ENCODE peak calls at places on chromosomes 5 and 9, in four cellular contexts. One of them, this sample, is unnamed.

GRCh38 chr5:132464155-132464939 is 26.2 kb downstream of the IRF1 start:
- DNase-seq in D721Med: no peak
- DNase-seq in foreskin keratinocyte: no peak
- DNase-seq in amniotic epithelial cell: no peak
- DNase-seq in this sample: no peak

GRCh38 chr9:95516736-95517558 is at the start of gene PTCH1:
- DNase-seq in D721Med: peak; percentile 35
- DNase-seq in amniotic epithelial cell: peak; percentile 46
- DNase-seq in foreskin keratinocyte: no peak
- DNase-seq in this sample: no peak

GRCh38 chr5:139705655-139706587 is 57.8 kb downstream of the CXXC5 start:
- DNase-seq in amniotic epithelial cell: no peak
- DNase-seq in D721Med: no peak
- DNase-seq in foreskin keratinocyte: no peak
- DNase-seq in this sample: no peak

GRCh38 chr5:38756068-38756467 is 89.7 kb upstream of the OSMR start:
- DNase-seq in foreskin keratinocyte: no peak
- DNase-seq in amniotic epithelial cell: no peak
- DNase-seq in D721Med: no peak
- DNase-seq in this sample: no peak

GRCh38 chr5:170755679-170756456 is 27.7 kb upstream of the GABRP start:
- DNase-seq in amniotic epithelial cell: no peak
- DNase-seq in foreskin keratinocyte: no peak
- DNase-seq in D721Med: no peak
- DNase-seq in this sample: no peak

GRCh38 chr5:54136666-54137440 is 173.5 kb downstream of the ARL15 start:
- DNase-seq in foreskin keratinocyte: no peak
- DNase-seq in D721Med: no peak
- DNase-seq in amniotic epithelial cell: no peak
- DNase-seq in this sample: no peak

GRCh38 chr5:135526924-135527323 is 8.8 kb downstream of the NEUROG1 start:
- DNase-seq in foreskin keratinocyte: no peak
- DNase-seq in D721Med: no peak
- DNase-seq in amniotic epithelial cell: no peak
- DNase-seq in this sample: no peak

GRCh38 chr5:142861011-142861410 is 90.8 kb downstream of the ARHGAP26 start:
- DNase-seq in D721Med: no peak
- DNase-seq in foreskin keratinocyte: no peak
- DNase-seq in amniotic epithelial cell: no peak
- DNase-seq in this sample: no peak

GRCh38 chr5:55418994-55419991 is 111.5 kb downstream of the MTREX start:
- DNase-seq in amniotic epithelial cell: peak; percentile 66
- DNase-seq in D721Med: no peak
- DNase-seq in foreskin keratinocyte: no peak
- DNase-seq in this sample: no peak

GRCh38 chr9:17063535-17064135 is 71.2 kb upstream of the CNTLN start:
- DNase-seq in foreskin keratinocyte: peak; percentile 6
- DNase-seq in D721Med: no peak
- DNase-seq in amniotic epithelial cell: peak; percentile 66
- DNase-seq in this sample: no peak

GRCh38 chr5:68459093-68459492 is 243.5 kb downstream of the PIK3R1 start:
- DNase-seq in D721Med: no peak
- DNase-seq in amniotic epithelial cell: no peak
- DNase-seq in foreskin keratinocyte: no peak
- DNase-seq in this sample: no peak